ENCODE peak calls at places on chromosomes 2 and 18, in ten cellular contexts. Z, Q, U, K, W, G, T, R, B and F are unnamed samples.
A peak's percentile ranks its signal among the peaks of the same experiment; 100 is the strongest.

GRCh38 chr2:35548171-35548570 is 807.4 kb upstream of the CRIM1 start:
- DNase-seq in T (no peak), Q (no peak), K (no peak), U (no peak), B (no peak), Z (no peak), W (no peak), R (no peak), G (no peak), F (no peak)

GRCh38 chr2:224847961-224848850 is 132.0 kb upstream of the CCDC195 start:
- DNase-seq in K (no peak), Z (no peak), T (no peak), U (no peak), R (no peak), B (peak; percentile 66), W (no peak), Q (peak; percentile 4), G (no peak), F (no peak)

GRCh38 chr2:233098615-233099014 is 38.5 kb downstream of the INPP5D start:
- DNase-seq in Q (no peak), K (no peak), Z (peak; percentile 31), W (peak; percentile 80), U (peak; percentile 39), B (no peak), T (peak; percentile 28), G (no peak), R (no peak), F (no peak)

GRCh38 chr2:213125646-213126347 is 25.6 kb downstream of the IKZF2 start:
- DNase-seq in R (no peak), U (no peak), B (no peak), G (no peak), Q (no peak), K (no peak), T (no peak), W (no peak), Z (no peak), F (no peak)

GRCh38 chr2:25567406-25567805 is 106.0 kb downstream of the DTNB start:
- DNase-seq in K (no peak), T (peak; percentile 24), U (no peak), W (no peak), R (peak; percentile 67), Z (peak; percentile 56), B (no peak), G (no peak), Q (peak; percentile 40), F (no peak)

GRCh38 chr2:102597788-102598187 is 21.6 kb upstream of the SLC9A2 start:
- DNase-seq in T (peak; percentile 28), G (no peak), U (no peak), W (no peak), R (no peak), B (no peak), K (no peak), Z (no peak), Q (no peak), F (no peak)

GRCh38 chr2:106165064-106165463 is 29.0 kb downstream of the UXS1 start:
- DNase-seq in U (no peak), Z (peak; percentile 29), W (no peak), R (no peak), B (no peak), G (no peak), Q (no peak), T (no peak), K (no peak), F (no peak)

GRCh38 chr2:61368687-61369665 is 101.9 kb downstream of the USP34 start:
- DNase-seq in T (peak; percentile 46), U (no peak), G (no peak), Z (no peak), B (no peak), K (no peak), Q (no peak), R (no peak), W (no peak), F (no peak)

GRCh38 chr18:26614374-26614773 is 66.0 kb upstream of the KCTD1 start:
- DNase-seq in W (no peak), R (no peak), U (no peak), G (no peak), T (no peak), K (no peak), Q (no peak), Z (no peak), B (no peak), F (no peak)

GRCh38 chr2:109473006-109473380 is 140.8 kb downstream of the SEPTIN10 start:
- DNase-seq in T (no peak), K (no peak), Z (no peak), R (no peak), B (no peak), Q (no peak), G (no peak), U (no peak), W (no peak), F (no peak)

GRCh38 chr18:66599190-66599589 is 4.7 kb downstream of the CDH19 start:
- DNase-seq in Z (peak; percentile 69), K (no peak), R (no peak), W (no peak), T (no peak), Q (no peak), B (no peak), G (no peak), U (no peak), F (no peak)

GRCh38 chr2:156430978-156431358 is 5.2 kb upstream of the GPD2 start:
- DNase-seq in U (no peak), K (no peak), W (no peak), Z (no peak), Q (peak; percentile 54), T (peak; percentile 68), G (no peak), R (peak; percentile 75), B (no peak), F (no peak)

GRCh38 chr2:23414876-23415275 is 29.9 kb downstream of the KLHL29 start:
- DNase-seq in K (no peak), U (no peak), Z (peak; percentile 21), T (peak; percentile 21), R (no peak), Q (no peak), G (no peak), W (no peak), B (no peak), F (no peak)

GRCh38 chr2:188787661-188788044 is 186.5 kb upstream of the COL3A1 start:
- DNase-seq in U (no peak), Q (no peak), Z (no peak), W (no peak), G (no peak), T (no peak), R (no peak), K (no peak), B (no peak), F (no peak)
- H3K4me1 ChIP-seq in U (peaks cover 38% of the 10 kb centered on the region), Q (peaks cover 44% of the 10 kb centered on the region), Z (no peaks in the 10 kb centered on the region), W (no peaks in the 10 kb centered on the region), G (peaks cover 3% of the 10 kb centered on the region), T (no peaks in the 10 kb centered on the region), R (no peaks in the 10 kb centered on the region), K (no peaks in the 10 kb centered on the region), B (peaks cover 17% of the 10 kb centered on the region), F (no peaks in the 10 kb centered on the region)

GRCh38 chr2:95287806-95288205 is 9.3 kb upstream of the KCNIP3 start:
- DNase-seq in K (no peak), B (no peak), Q (no peak), Z (no peak), U (no peak), T (no peak), W (no peak), G (no peak), R (no peak), F (no peak)

GRCh38 chr2:95287336-95287735 is 9.8 kb upstream of the KCNIP3 start:
- DNase-seq in Z (no peak), W (no peak), B (no peak), Q (no peak), T (no peak), G (no peak), U (no peak), K (no peak), R (no peak), F (peak; percentile 66)

GRCh38 chr2:95292623-95293260 is 4.4 kb upstream of the KCNIP3 start:
- DNase-seq in T (no peak), B (no peak), U (no peak), Z (no peak), G (no peak), R (no peak), W (no peak), Q (no peak), K (no peak), F (no peak)

GRCh38 chr2:95291222-95291621 is 5.9 kb upstream of the KCNIP3 start:
- DNase-seq in T (no peak), Q (no peak), B (no peak), R (no peak), Z (no peak), G (no peak), U (no peak), W (no peak), K (no peak), F (no peak)

DNA sequence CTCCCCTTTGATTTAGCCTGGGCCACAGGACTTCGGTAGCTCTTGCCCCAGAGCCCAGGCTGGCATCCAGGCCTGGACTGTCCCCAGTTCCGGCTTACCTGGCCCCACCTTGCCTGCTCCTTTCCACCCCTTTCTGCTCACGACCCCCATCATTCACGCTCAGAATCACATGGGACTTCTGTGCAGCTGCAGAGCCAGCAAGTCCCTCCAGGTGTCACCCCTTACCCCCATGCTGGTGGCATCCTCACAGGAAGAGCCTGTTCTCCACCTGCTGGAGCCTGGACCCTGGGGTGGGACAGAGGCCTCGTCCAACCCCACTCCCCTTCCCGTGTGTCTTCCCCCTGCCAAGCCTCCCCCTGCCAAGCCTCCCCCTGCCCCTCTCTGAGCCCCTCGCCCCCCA is 7.9 kb upstream of the KCNIP3 start:
- DNase-seq in Q (no peak), R (no peak), G (no peak), W (no peak), T (no peak), K (no peak), U (no peak), B (no peak), Z (peak; percentile 16), F (no peak)
- TF ChIP-seq CTCF in Q (no peak), R (no peak), G (no peak), W (no peak), T (peak; percentile 14), K (no peak), U (no peak), B (no peak), Z (peak; percentile 63), F (no peak)

GRCh38 chr18:56563568-56563967 is 74.8 kb downstream of the TXNL1 start:
- DNase-seq in T (peak; percentile 68), G (no peak), R (no peak), K (no peak), W (peak; percentile 79), Q (no peak), B (no peak), U (no peak), Z (peak; percentile 51), F (peak; percentile 47)
- TF ChIP-seq EP300 in T (no peak), G (no peak), R (no peak), K (no peak), W (no peak), Q (no peak), B (no peak), U (no peak), Z (no peak), F (no peak)

GRCh38 chr2:203951366-203951902 is 14.9 kb downstream of the ICOS start:
- DNase-seq in Z (no peak), T (no peak), Q (no peak), B (no peak), W (no peak), R (peak; percentile 23), G (no peak), U (no peak), K (no peak), F (no peak)

GRCh38 chr2:203949228-203949627 is 12.7 kb downstream of the ICOS start:
- DNase-seq in U (no peak), G (no peak), R (no peak), Q (no peak), B (no peak), Z (no peak), K (no peak), W (no peak), T (no peak), F (no peak)

GRCh38 chr2:203948733-203949132 is 12.2 kb downstream of the ICOS start:
- DNase-seq in T (no peak), K (no peak), G (no peak), R (peak; percentile 45), U (no peak), Q (no peak), W (no peak), Z (no peak), B (no peak), F (no peak)
- H3K4me1 ChIP-seq in T (no peaks in the 10 kb centered on the region), K (no peaks in the 10 kb centered on the region), G (no peaks in the 10 kb centered on the region), R (peaks cover 4% of the 10 kb centered on the region), U (no peaks in the 10 kb centered on the region), Q (no peaks in the 10 kb centered on the region), W (no peaks in the 10 kb centered on the region), Z (no peaks in the 10 kb centered on the region), B (no peaks in the 10 kb centered on the region), F (no peaks in the 10 kb centered on the region)